ENCODE peak calls at places on chromosomes 5 and 9, in nine cellular contexts. T, Z, R, P, Q, W, B, V and C are unnamed samples.

GRCh38 chr5:141208478-141208877 is at the start of gene PCDHB12:
- DNase-seq in T (no peak), Z (no peak), R (no peak), P (no peak), Q (no peak), W (no peak), B (no peak), V (no peak), C (no peak)

GRCh38 chr5:61449756-61450155 is 117.7 kb downstream of the ZSWIM6 start:
- DNase-seq in T (no peak), Z (no peak), R (no peak), P (no peak), Q (no peak), W (no peak), B (no peak), V (no peak), C (no peak)

GRCh38 chr9:89564257-89564878 is 40.4 kb upstream of the GADD45G start:
- DNase-seq in T (no peak), Z (no peak), R (no peak), P (no peak), Q (no peak), W (peak), B (no peak), V (peak), C (no peak)

GRCh38 chr5:13045897-13046551 is 898.5 kb downstream of the DNAH5 start:
- DNase-seq in T (no peak), Z (no peak), R (no peak), P (no peak), Q (no peak), W (no peak), B (no peak), V (no peak), C (no peak)

GRCh38 chr5:18314192-18314778 is 680.0 kb downstream of the TAF11L14 start:
- DNase-seq in T (no peak), Z (peak), R (peak), P (no peak), Q (no peak), W (no peak), B (peak), V (peak), C (no peak)

GRCh38 chr5:12277504-12278192 is 373.4 kb upstream of the CTNND2 start:
- DNase-seq in T (no peak), Z (no peak), R (no peak), P (no peak), Q (no peak), W (no peak), B (no peak), V (no peak), C (no peak)

GRCh38 chr9:36154213-36154952 is 14.8 kb upstream of the CCIN start:
- DNase-seq in T (no peak), Z (no peak), R (no peak), P (no peak), Q (no peak), W (no peak), B (no peak), V (no peak), C (no peak)

GRCh38 chr5:111159845-111160244 is 64.3 kb upstream of the CAMK4 start:
- DNase-seq in T (no peak), Z (no peak), R (no peak), P (no peak), Q (no peak), W (no peak), B (no peak), V (no peak), C (no peak)

GRCh38 chr9:108746864-108747263 is 108.9 kb downstream of the ACTL7B start:
- DNase-seq in T (no peak), Z (no peak), R (no peak), P (no peak), Q (no peak), W (no peak), B (no peak), V (no peak), C (no peak)